ENCODE peak calls at places on chromosomes 6 and 20, in four cellular contexts. One of them, this sample, is unnamed.

GRCh38 chr6:49326337-49326736 is 136.7 kb downstream of the MMUT start:
- DNase-seq in left ventricle myocardium inferior: no peak
- DNase-seq in GM23338: no peak
- DNase-seq in HAP-1: no peak
- DNase-seq in this sample: no peak

GRCh38 chr6:69179681-69180080 is 544.6 kb downstream of the ADGRB3 start:
- DNase-seq in left ventricle myocardium inferior: no peak
- DNase-seq in GM23338: peak; percentile 11
- DNase-seq in HAP-1: no peak
- DNase-seq in this sample: no peak

GRCh38 chr6:134427721-134428120 is 109.8 kb upstream of the SGK1 start:
- DNase-seq in left ventricle myocardium inferior: no peak
- DNase-seq in HAP-1: no peak
- DNase-seq in GM23338: no peak
- DNase-seq in this sample: no peak

GRCh38 chr6:15259766-15260098 is 13.9 kb downstream of the JARID2 start:
- DNase-seq in HAP-1: no peak
- DNase-seq in GM23338: no peak
- DNase-seq in left ventricle myocardium inferior: no peak
- DNase-seq in this sample: no peak

GRCh38 chr6:5125152-5126006 is 40.2 kb downstream of the PPP1R3G start:
- DNase-seq in HAP-1: no peak
- DNase-seq in left ventricle myocardium inferior: no peak
- DNase-seq in GM23338: no peak
- DNase-seq in this sample: no peak

GRCh38 chr6:170286246-170286933 is 4.5 kb downstream of the DLL1 start:
- DNase-seq in GM23338: no peak
- DNase-seq in left ventricle myocardium inferior: peak; percentile 53
- DNase-seq in HAP-1: no peak
- DNase-seq in this sample: no peak

GRCh38 chr20:50302463-50303041 is 111.9 kb downstream of the CEBPB start:
- DNase-seq in GM23338: no peak
- DNase-seq in HAP-1: no peak
- DNase-seq in left ventricle myocardium inferior: no peak
- DNase-seq in this sample: no peak

GRCh38 chr6:143196525-143197225 is 136.0 kb downstream of the AIG1 start:
- DNase-seq in GM23338: no peak
- DNase-seq in HAP-1: no peak
- DNase-seq in left ventricle myocardium inferior: no peak
- DNase-seq in this sample: no peak

GRCh38 chr6:113271437-113271836 is 585.7 kb upstream of the MARCKS start:
- DNase-seq in GM23338: no peak
- DNase-seq in left ventricle myocardium inferior: no peak
- DNase-seq in HAP-1: no peak
- DNase-seq in this sample: no peak

GRCh38 chr6:107344383-107344782 is 115.0 kb downstream of the PDSS2 start:
- DNase-seq in HAP-1: no peak
- DNase-seq in left ventricle myocardium inferior: no peak
- DNase-seq in GM23338: no peak
- DNase-seq in this sample: no peak

GRCh38 chr6:12203001-12203400 is 87.2 kb upstream of the EDN1 start:
- DNase-seq in GM23338: peak; percentile 73
- DNase-seq in HAP-1: no peak
- DNase-seq in left ventricle myocardium inferior: no peak
- DNase-seq in this sample: peak; percentile 50

GRCh38 chr6:49453221-49453620 is 9.8 kb downstream of the MMUT start:
- DNase-seq in left ventricle myocardium inferior: no peak
- DNase-seq in GM23338: peak; percentile 45
- DNase-seq in HAP-1: no peak
- DNase-seq in this sample: no peak

GRCh38 chr6:54801669-54802068 is 44.9 kb upstream of the FAM83B start:
- DNase-seq in GM23338: no peak
- DNase-seq in left ventricle myocardium inferior: no peak
- DNase-seq in HAP-1: no peak
- DNase-seq in this sample: no peak

GRCh38 chr6:90233994-90234393 is 62.6 kb downstream of the BACH2 start:
- DNase-seq in GM23338: no peak
- DNase-seq in left ventricle myocardium inferior: no peak
- DNase-seq in HAP-1: no peak
- DNase-seq in this sample: no peak

GRCh38 chr20:37500311-37500710 is 20.7 kb upstream of the NNAT start:
- DNase-seq in GM23338: no peak
- DNase-seq in HAP-1: no peak
- DNase-seq in left ventricle myocardium inferior: no peak
- DNase-seq in this sample: no peak

GRCh38 chr6:1094306-1094705 is 217.6 kb upstream of the FOXQ1 start:
- DNase-seq in left ventricle myocardium inferior: no peak
- DNase-seq in GM23338: no peak
- DNase-seq in HAP-1: no peak
- DNase-seq in this sample: no peak

GRCh38 chr6:93575495-93575894 is 156.1 kb upstream of the EPHA7 start:
- DNase-seq in HAP-1: no peak
- DNase-seq in left ventricle myocardium inferior: no peak
- DNase-seq in GM23338: no peak
- DNase-seq in this sample: no peak

GRCh38 chr6:133680994-133681393 is 207.9 kb upstream of the TCF21 start:
- DNase-seq in GM23338: no peak
- DNase-seq in left ventricle myocardium inferior: no peak
- DNase-seq in HAP-1: no peak
- DNase-seq in this sample: no peak

GRCh38 chr6:56683882-56684281 is 41.2 kb upstream of the DST start:
- DNase-seq in HAP-1: no peak
- DNase-seq in left ventricle myocardium inferior: no peak
- DNase-seq in GM23338: no peak
- DNase-seq in this sample: no peak

GRCh38 chr20:11207749-11208502 is 534.1 kb upstream of the JAG1 start:
- DNase-seq in GM23338: no peak
- DNase-seq in left ventricle myocardium inferior: no peak
- DNase-seq in HAP-1: no peak
- DNase-seq in this sample: no peak

GRCh38 chr20:34111057-34111711 is 859 bp downstream of the EIF2S2 start:
- DNase-seq in HAP-1: no peak
- DNase-seq in left ventricle myocardium inferior: no peak
- DNase-seq in GM23338: peak; percentile 13
- DNase-seq in this sample: no peak

GRCh38 chr6:146041282-146041681 is 12.4 kb downstream of the GRM1 start:
- DNase-seq in GM23338: peak; percentile 83
- DNase-seq in HAP-1: no peak
- DNase-seq in left ventricle myocardium inferior: no peak
- DNase-seq in this sample: peak; percentile 63

GRCh38 chr20:38085031-38085430 is 51.5 kb downstream of the RPRD1B start:
- DNase-seq in GM23338: no peak
- DNase-seq in HAP-1: no peak
- DNase-seq in left ventricle myocardium inferior: no peak
- DNase-seq in this sample: no peak

GRCh38 chr6:79810153-79810806 is 137.1 kb downstream of the ELOVL4 start:
- DNase-seq in HAP-1: no peak
- DNase-seq in left ventricle myocardium inferior: no peak
- DNase-seq in GM23338: peak; percentile 27
- DNase-seq in this sample: no peak

GRCh38 chr20:38117635-38118034 is 47.4 kb downstream of the TGM2 start:
- DNase-seq in HAP-1: no peak
- DNase-seq in left ventricle myocardium inferior: no peak
- DNase-seq in GM23338: no peak
- DNase-seq in this sample: no peak

GRCh38 chr6:117624869-117625481 is 22.7 kb upstream of the GOPC start:
- DNase-seq in HAP-1: no peak
- DNase-seq in left ventricle myocardium inferior: no peak
- DNase-seq in GM23338: peak; percentile 74
- DNase-seq in this sample: no peak

GRCh38 chr6:89023591-89024441 is 56.7 kb upstream of the PNRC1 start:
- DNase-seq in left ventricle myocardium inferior: peak; percentile 25
- DNase-seq in GM23338: no peak
- DNase-seq in HAP-1: no peak
- DNase-seq in this sample: no peak

GRCh38 chr6:87701676-87702588 is at the start of gene AKIRIN2:
- DNase-seq in GM23338: peak; percentile 100
- DNase-seq in HAP-1: peak; percentile 99
- DNase-seq in left ventricle myocardium inferior: peak; percentile 95
- DNase-seq in this sample: peak; percentile 97
- H3K4me1 ChIP-seq in GM23338: peaks cover 10% of the 10 kb centered on the region
- H3K4me1 ChIP-seq in HAP-1: peaks cover 24% of the 10 kb centered on the region
- H3K4me1 ChIP-seq in left ventricle myocardium inferior: peaks cover 56% of the 10 kb centered on the region
- H3K4me1 ChIP-seq in this sample: no peaks in the 10 kb centered on the region

GRCh38 chr6:154537942-154538341 is 27.5 kb upstream of the CNKSR3 start:
- DNase-seq in GM23338: no peak
- DNase-seq in HAP-1: peak; percentile 25
- DNase-seq in left ventricle myocardium inferior: no peak
- DNase-seq in this sample: no peak
- H3K4me1 ChIP-seq in GM23338: peaks cover 33% of the 10 kb centered on the region
- H3K4me1 ChIP-seq in HAP-1: peaks cover 47% of the 10 kb centered on the region
- H3K4me1 ChIP-seq in left ventricle myocardium inferior: no peaks in the 10 kb centered on the region
- H3K4me1 ChIP-seq in this sample: peaks cover 5% of the 10 kb centered on the region

DNA sequence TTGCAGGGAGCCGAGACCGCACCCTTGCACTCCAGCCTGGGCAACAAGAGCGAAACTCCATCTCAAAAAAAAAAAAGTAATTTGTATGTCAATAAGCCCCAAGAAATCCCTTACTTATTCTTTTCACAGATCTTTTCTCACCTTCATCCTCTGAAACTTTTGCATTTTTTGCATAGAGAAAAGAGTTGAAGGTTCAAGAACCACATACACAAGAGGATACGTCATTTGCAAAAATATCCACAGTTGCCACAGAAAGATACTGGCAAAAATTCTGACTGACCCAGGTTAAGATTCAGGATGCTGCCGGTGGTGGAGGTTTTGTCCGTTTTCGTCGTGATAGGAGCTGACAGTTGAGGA is 94.5 kb downstream of the ZMYND8 start:
- DNase-seq in GM23338: no peak
- DNase-seq in HAP-1: no peak
- DNase-seq in left ventricle myocardium inferior: no peak
- DNase-seq in this sample: no peak
- H3K4me1 ChIP-seq in GM23338: peaks cover 5% of the 10 kb centered on the region
- H3K4me1 ChIP-seq in HAP-1: no peaks in the 10 kb centered on the region
- H3K4me1 ChIP-seq in left ventricle myocardium inferior: peaks cover 67% of the 10 kb centered on the region
- H3K4me1 ChIP-seq in this sample: no peaks in the 10 kb centered on the region

GRCh38 chr6:43669050-43669921 is 18.3 kb downstream of the MRPS18A start:
- DNase-seq in left ventricle myocardium inferior: peak; percentile 81
- DNase-seq in HAP-1: no peak
- DNase-seq in GM23338: peak; percentile 27
- DNase-seq in this sample: no peak
- H3K4me1 ChIP-seq in left ventricle myocardium inferior: peaks cover 72% of the 10 kb centered on the region
- H3K4me1 ChIP-seq in HAP-1: no peaks in the 10 kb centered on the region
- H3K4me1 ChIP-seq in GM23338: peaks cover 27% of the 10 kb centered on the region
- H3K4me1 ChIP-seq in this sample: peaks cover 8% of the 10 kb centered on the region

DNA sequence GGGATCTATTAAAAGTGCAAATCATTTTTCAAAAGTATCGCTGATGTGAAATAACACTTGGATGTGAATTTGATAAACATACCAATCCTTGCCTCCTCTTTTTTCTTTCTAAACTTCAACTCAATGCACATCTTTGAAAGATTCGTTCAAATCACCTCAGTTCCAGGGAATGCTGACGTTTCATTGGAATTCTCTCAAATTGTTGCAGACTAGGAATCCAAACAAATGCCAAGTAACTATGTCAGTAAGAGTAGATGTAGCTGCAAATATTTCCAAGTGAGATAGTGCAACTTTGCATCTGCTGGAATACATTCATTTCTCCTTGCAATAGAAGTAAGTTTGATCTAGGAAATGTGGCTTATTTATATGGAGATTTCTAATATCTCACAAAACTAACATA is 220.7 kb downstream of the FUT9 start:
- DNase-seq in GM23338: no peak
- DNase-seq in HAP-1: no peak
- DNase-seq in left ventricle myocardium inferior: no peak
- DNase-seq in this sample: no peak
- H3K4me1 ChIP-seq in GM23338: no peaks in the 10 kb centered on the region
- H3K4me1 ChIP-seq in HAP-1: peaks cover 7% of the 10 kb centered on the region
- H3K4me1 ChIP-seq in left ventricle myocardium inferior: no peaks in the 10 kb centered on the region
- H3K4me1 ChIP-seq in this sample: no peaks in the 10 kb centered on the region